ENCODE peak calls at places on chromosomes 3 and 15, in five cellular contexts. W is mesendoderm, G is H9, R is IMR-90, O is trophoblast cell. F is an unnamed sample.

GRCh38 chr3:82520846-82521245 is 759.4 kb upstream of the GBE1 start:
- DNase-seq in G (no peak), O (no peak), W (no peak), R (no peak), F (no peak)

GRCh38 chr3:188631291-188632010 is 477.5 kb downstream of the LPP start:
- DNase-seq in R (peak; percentile 97), O (peak; percentile 89), G (no peak), W (peak; percentile 26), F (no peak)

GRCh38 chr3:101890716-101891115 is 41.4 kb downstream of the NFKBIZ start:
- DNase-seq in W (no peak), R (peak; percentile 88), O (peak; percentile 39), G (no peak), F (no peak)

GRCh38 chr15:78242128-78242527 is 7.8 kb upstream of the ACSBG1 start:
- DNase-seq in W (peak; percentile 48), R (no peak), G (peak; percentile 64), O (peak; percentile 16), F (peak; percentile 12)

GRCh38 chr3:34176723-34177122 is 378.3 kb downstream of the PDCD6IP start:
- DNase-seq in G (no peak), R (no peak), W (no peak), O (no peak), F (no peak)

GRCh38 chr3:46893763-46894162 is 16.2 kb downstream of the PTH1R start:
- DNase-seq in R (no peak), G (no peak), O (no peak), W (no peak), F (no peak)

GRCh38 chr3:129525341-129525968 is 3.0 kb upstream of the RHO start:
- DNase-seq in W (no peak), R (peak; percentile 79), O (peak; percentile 44), G (no peak), F (no peak)

GRCh38 chr3:127214990-127215389 is 22.1 kb downstream of the PRR23E start:
- DNase-seq in W (peak; percentile 14), R (no peak), G (no peak), O (no peak), F (peak; percentile 15)

GRCh38 chr3:123723527-123724168 is 138.8 kb upstream of the HACD2 start:
- DNase-seq in G (peak; percentile 75), O (peak; percentile 95), R (peak; percentile 80), W (peak; percentile 92), F (peak; percentile 79)

GRCh38 chr15:77060560-77060959 is 10.3 kb downstream of the TSPAN3 start:
- DNase-seq in G (no peak), R (peak; percentile 64), O (no peak), W (no peak), F (no peak)

GRCh38 chr3:128488636-128488994 is 4.4 kb downstream of the GATA2 start:
- DNase-seq in R (no peak), W (peak; percentile 70), G (no peak), O (no peak), F (no peak)

GRCh38 chr15:82999905-83000671 is 11.4 kb downstream of the C15orf40 start:
- DNase-seq in O (peak; percentile 64), W (peak; percentile 71), R (peak; percentile 69), G (no peak), F (peak; percentile 12)

DNA sequence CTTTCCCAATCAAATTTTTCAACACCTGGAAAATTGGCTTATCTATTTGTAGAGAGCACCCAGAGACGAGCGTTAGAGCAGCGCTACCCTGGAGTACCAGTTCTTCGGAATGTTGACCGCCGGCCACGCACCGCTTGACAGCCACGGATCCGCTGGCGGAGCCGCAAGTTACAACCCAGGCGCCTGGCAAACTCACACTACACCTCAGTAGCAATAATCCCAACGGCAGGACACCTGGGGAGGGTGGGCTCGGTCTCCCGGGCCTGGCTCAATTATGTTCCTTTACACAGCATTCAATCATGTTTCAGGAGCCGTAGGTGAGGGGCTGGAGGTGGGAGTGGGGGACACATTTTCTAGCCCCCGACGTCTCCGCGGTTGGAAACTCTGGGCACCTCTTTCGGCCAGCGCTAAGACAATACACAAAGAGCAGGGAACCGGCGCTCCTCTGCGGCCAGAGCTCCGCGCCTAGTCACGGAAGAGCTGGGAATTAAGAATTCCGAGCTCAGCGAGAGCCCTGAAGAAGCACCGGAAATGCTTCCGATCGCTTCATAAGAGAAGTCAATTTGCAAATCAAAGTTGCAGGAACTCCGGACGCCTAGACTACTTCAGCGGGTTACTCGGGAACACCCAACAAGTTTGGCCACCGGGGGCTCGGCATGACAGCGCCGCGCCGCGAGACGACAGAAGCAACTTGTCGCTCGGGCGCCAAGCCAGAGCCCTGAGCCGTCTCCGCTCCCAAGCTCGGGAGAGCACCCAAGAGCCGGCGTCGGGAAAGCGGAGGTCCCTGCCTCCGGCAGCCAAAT is 1.0 kb downstream of the MB21D2 start:
- DNase-seq in W (peak; percentile 91), O (peak; percentile 78), R (peak; percentile 73), G (peak; percentile 82), F (peak; percentile 58)
- H4K8ac ChIP-seq in W (no peak overlapping the region), O (peak overlapping the region; percentile 74), R (peak overlapping the region; percentile 18), G (no peak overlapping the region), F (no peak overlapping the region)

GRCh38 chr3:28668377-28668721 is 319.7 kb upstream of the AZI2 start:
- DNase-seq in W (no peak), R (no peak), G (no peak), O (no peak), F (no peak)

GRCh38 chr3:28667646-28668376 is 319.2 kb upstream of the AZI2 start:
- DNase-seq in O (peak; percentile 83), W (peak; percentile 89), G (peak; percentile 80), R (peak; percentile 52), F (peak; percentile 76)

GRCh38 chr3:28664123-28664522 is 315.5 kb upstream of the AZI2 start:
- DNase-seq in R (no peak), W (peak; percentile 7), O (no peak), G (no peak), F (no peak)
- H2BK5ac ChIP-seq in R (no peak overlapping the region), W (no peak overlapping the region), O (no peak overlapping the region), G (no peak overlapping the region), F (no peak overlapping the region)

GRCh38 chr3:104878395-104878794 is 488.3 kb upstream of the ALCAM start:
- DNase-seq in G (no peak), W (no peak), R (peak; percentile 76), O (no peak), F (no peak)

GRCh38 chr3:104885214-104885814 is 481.4 kb upstream of the ALCAM start:
- DNase-seq in O (no peak), W (no peak), R (peak; percentile 28), G (no peak), F (no peak)

DNA sequence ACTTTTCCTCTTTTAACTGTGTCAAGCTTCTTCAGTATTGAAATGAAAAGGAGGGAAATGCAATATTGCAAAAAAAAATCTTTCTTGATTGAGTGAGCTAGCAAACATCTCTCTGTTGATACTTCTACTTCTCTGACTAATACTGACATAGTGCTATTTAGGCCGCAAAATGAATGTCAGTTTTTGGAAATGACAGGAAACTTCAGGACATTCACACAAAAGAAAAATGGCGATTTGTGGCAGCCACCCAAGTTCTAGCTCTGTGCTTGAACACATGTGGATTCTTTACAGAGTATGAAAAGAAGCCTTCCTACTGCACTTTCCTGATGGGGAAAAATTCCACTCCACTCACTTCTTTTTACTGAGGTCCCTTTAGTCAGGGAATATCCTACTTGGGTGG is 486.8 kb upstream of the ALCAM start:
- DNase-seq in R (peak; percentile 79), G (no peak), W (no peak), O (no peak), F (no peak)
- H4K8ac ChIP-seq in R (peak overlapping the region; percentile 34), G (no peak overlapping the region), W (no peak overlapping the region), O (no peak overlapping the region), F (no peak overlapping the region)

DNA sequence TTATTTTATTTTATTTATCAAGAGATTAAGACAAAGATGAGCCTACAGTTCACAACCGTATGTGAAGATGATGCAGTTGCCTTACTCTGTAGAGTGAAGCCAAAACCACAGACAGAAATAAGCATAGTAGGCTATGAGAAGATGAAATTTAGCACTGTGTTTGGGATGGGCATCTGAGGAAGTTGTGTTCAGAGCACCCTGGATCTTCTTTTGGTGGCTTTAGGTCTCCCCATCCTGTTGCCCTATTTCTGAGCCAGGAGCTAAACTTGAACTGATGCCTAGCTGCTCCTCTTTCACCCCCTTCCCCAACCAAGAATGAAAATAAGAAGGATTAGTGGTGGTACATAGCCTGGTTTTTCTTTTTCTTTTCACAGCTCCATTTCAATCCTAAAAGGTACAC is 328.1 kb upstream of the TBL1XR1 start:
- DNase-seq in R (no peak), W (no peak), G (no peak), O (no peak), F (no peak)
- H2BK5ac ChIP-seq in R (no peak overlapping the region), W (no peak overlapping the region), G (no peak overlapping the region), O (no peak overlapping the region), F (no peak overlapping the region)